ENCODE peak calls at places on chromosomes 4 and X, in four cellular contexts. K is gastrocnemius medialis, X is adipocyte, B is iris pigment epithelial cell. J is an unnamed sample.

GRCh38 chr4:103774326-103774725 is 54.5 kb upstream of the TACR3 start:
- DNase-seq in B (no peak), X (no peak), K (no peak), J (no peak)

GRCh38 chr4:17636341-17636695 is 21.9 kb downstream of the MED28 start:
- DNase-seq in X (no peak), K (no peak), B (no peak), J (no peak)

GRCh38 chr4:54940996-54941395 is 184.4 kb downstream of the KDR start:
- DNase-seq in X (no peak), B (no peak), K (no peak), J (no peak)

GRCh38 chr4:103719320-103720204 is at the start of gene TACR3:
- DNase-seq in K (no peak), B (no peak), X (no peak), J (no peak)

GRCh38 chr4:91111556-91111955 is 984.4 kb downstream of the CCSER1 start:
- DNase-seq in X (no peak), B (no peak), K (no peak), J (no peak)

GRCh38 chrX:71944369-71944768 is 33.7 kb downstream of the NHSL2 start:
- DNase-seq in X (no peak), K (no peak), B (no peak), J (no peak)

GRCh38 chr4:98661356-98662054 is 3.1 kb upstream of the TSPAN5 start:
- DNase-seq in K (no peak), X (peak), B (peak), J (peak)

GRCh38 chrX:45843518-45843917 is 642.8 kb upstream of the DIPK2B start:
- DNase-seq in B (no peak), K (no peak), X (no peak), J (no peak)

GRCh38 chrX:19747672-19748610 is 139.5 kb downstream of the SH3KBP1 start:
- DNase-seq in B (no peak), X (no peak), K (no peak), J (no peak)

GRCh38 chr4:20528508-20528907 is 171.8 kb upstream of the PACRGL start:
- DNase-seq in K (no peak), B (peak), X (no peak), J (peak)

GRCh38 chr4:144575181-144575580 is 70.8 kb upstream of the HHIP start:
- DNase-seq in K (no peak), B (no peak), X (peak), J (no peak)

GRCh38 chr4:2788532-2789103 is 4.3 kb upstream of the SH3BP2 start:
- DNase-seq in B (no peak), X (peak), K (no peak), J (no peak)

GRCh38 chr4:10694151-10694825 is 9.7 kb upstream of the CLNK start:
- DNase-seq in X (no peak), K (no peak), B (no peak), J (peak)

GRCh38 chrX:53031380-53031779 is 17.2 kb upstream of the GPR173 start:
- DNase-seq in B (no peak), X (no peak), K (no peak), J (no peak)

GRCh38 chr4:168634276-168634802 is 137.5 kb downstream of the PALLD start:
- DNase-seq in K (no peak), X (peak), B (peak), J (peak)

GRCh38 chr4:8165374-8165896 is 6.8 kb upstream of the ABLIM2 start:
- DNase-seq in B (no peak), K (peak), X (peak), J (no peak)

GRCh38 chrX:134929813-134930212 is 61.0 kb upstream of the SMIM10 start:
- DNase-seq in K (no peak), X (no peak), B (no peak), J (no peak)

GRCh38 chr4:6476893-6477292 is 4.5 kb upstream of the PPP2R2C start:
- DNase-seq in X (no peak), B (no peak), K (no peak), J (no peak)

GRCh38 chr4:112288455-112288854 is 2.8 kb upstream of the TIFA start:
- DNase-seq in X (no peak), B (no peak), K (no peak), J (no peak)

GRCh38 chr4:7073526-7074390 is 5.9 kb upstream of the GRPEL1 start:
- DNase-seq in X (peak), K (no peak), B (peak), J (peak)

GRCh38 chrX:130083656-130084382 is 26.5 kb downstream of the ELF4 start:
- DNase-seq in K (no peak), X (no peak), B (no peak), J (no peak)

GRCh38 chrX:149916745-149917392 is 12.5 kb upstream of the HSFX4 start:
- DNase-seq in B (no peak), X (no peak), K (no peak), J (no peak)

GRCh38 chrX:107324493-107325310 is 118.3 kb downstream of the DNAAF6 start:
- DNase-seq in X (peak), B (peak), K (no peak), J (peak)

GRCh38 chr4:1842993-1843448 is 12.9 kb downstream of the LETM1 start:
- DNase-seq in B (peak), X (peak), K (no peak), J (peak)

GRCh38 chr4:6732441-6733357 is 16.7 kb downstream of the BLOC1S4 start:
- DNase-seq in K (peak), X (peak), B (peak), J (peak)

GRCh38 chr4:142549248-142549647 is 296.9 kb downstream of the INPP4B start:
- DNase-seq in K (no peak), B (no peak), X (no peak), J (no peak)

GRCh38 chrX:140447150-140447549 is 57.7 kb downstream of the SOX3 start:
- DNase-seq in K (no peak), X (no peak), B (no peak), J (no peak)

GRCh38 chr4:11843340-11843739 is 414.6 kb upstream of the HS3ST1 start:
- DNase-seq in K (no peak), X (no peak), B (no peak), J (no peak)